ENCODE peak calls at places on chromosomes 4 and X, in five cellular contexts. G is sigmoid colon, P is coronary artery, Y is colonic mucosa, W is neural progenitor cell. T is an unnamed sample.

GRCh38 chr4:20456416-20456815 is 204.7 kb downstream of the SLIT2 start:
- DNase-seq in G (no peak), P (no peak), Y (no peak), W (no peak), T (no peak)

GRCh38 chrX:15356444-15356843 is 21.1 kb upstream of the PIGA start:
- DNase-seq in G (no peak), P (no peak), Y (no peak), W (no peak), T (no peak)

GRCh38 chrX:78119521-78120227 is 15.6 kb downstream of the PGK1 start:
- DNase-seq in G (no peak), P (no peak), Y (no peak), W (no peak), T (no peak)

GRCh38 chr4:63459329-63459728 is 949.9 kb downstream of the TECRL start:
- DNase-seq in G (no peak), P (no peak), Y (no peak), W (no peak), T (no peak)

GRCh38 chrX:43860646-43861370 is 21.4 kb downstream of the MAOB start:
- DNase-seq in G (no peak), P (no peak), Y (no peak), W (no peak), T (peak)

GRCh38 chrX:13717697-13718483 is 16.5 kb downstream of the TRAPPC2 start:
- DNase-seq in G (peak), P (no peak), Y (no peak), W (no peak), T (no peak)

GRCh38 chr4:127604949-127605709 is 27.6 kb upstream of the INTU start:
- DNase-seq in G (no peak), P (no peak), Y (no peak), W (peak), T (no peak)

GRCh38 chrX:24395775-24396174 is 35.3 kb downstream of the SUPT20HL1 start:
- DNase-seq in G (no peak), P (no peak), Y (peak), W (peak), T (peak)

GRCh38 chr4:34964613-34965012 is 1279.7 kb downstream of the ARAP2 start:
- DNase-seq in G (no peak), P (no peak), Y (no peak), W (peak), T (no peak)

GRCh38 chr4:152309418-152309817 is 226.5 kb downstream of the FBXW7 start:
- DNase-seq in G (no peak), P (no peak), Y (no peak), W (no peak), T (no peak)

GRCh38 chrX:79325263-79325958 is 41.7 kb downstream of the ITM2A start:
- DNase-seq in G (no peak), P (no peak), Y (no peak), W (peak), T (no peak)

GRCh38 chr4:30671926-30672325 is 48.2 kb upstream of the PCDH7 start:
- DNase-seq in G (no peak), P (no peak), Y (no peak), W (no peak), T (no peak)

GRCh38 chr4:77669911-77670590 is 64.4 kb downstream of the CXCL13 start:
- DNase-seq in G (no peak), P (no peak), Y (peak), W (no peak), T (no peak)

GRCh38 chrX:153669174-153669890 is 4.3 kb downstream of the PNCK start:
- DNase-seq in G (peak), P (peak), Y (no peak), W (peak), T (no peak)

GRCh38 chrX:38558681-38559080 is 2.7 kb upstream of the TSPAN7 start:
- DNase-seq in G (no peak), P (no peak), Y (no peak), W (no peak), T (no peak)

GRCh38 chr4:183443609-183444148 is 757 bp upstream of the CDKN2AIP start:
- DNase-seq in G (peak), P (peak), Y (no peak), W (no peak), T (no peak)

GRCh38 chr4:73648478-73648877 is 28.2 kb upstream of the RASSF6 start:
- DNase-seq in G (no peak), P (no peak), Y (no peak), W (no peak), T (no peak)

GRCh38 chrX:116317409-116317808 is 119.0 kb upstream of the SLC6A14 start:
- DNase-seq in G (peak), P (no peak), Y (peak), W (peak), T (no peak)

GRCh38 chr4:69321153-69321729 is 41.0 kb downstream of the UGT2B28 start:
- DNase-seq in G (no peak), P (no peak), Y (no peak), W (no peak), T (no peak)

GRCh38 chr4:72330381-72330780 is 238.6 kb downstream of the ADAMTS3 start:
- DNase-seq in G (no peak), P (no peak), Y (no peak), W (no peak), T (no peak)

GRCh38 chr4:180028682-180029081 is 2214.5 kb upstream of the TENM3 start:
- DNase-seq in G (no peak), P (no peak), Y (peak), W (peak), T (peak)

GRCh38 chr4:168908093-168908492 is 102.0 kb downstream of the CBR4 start:
- DNase-seq in G (no peak), P (no peak), Y (no peak), W (no peak), T (no peak)

GRCh38 chr4:118772149-118773081 is 63.5 kb downstream of the SEC24D start:
- DNase-seq in G (no peak), P (no peak), Y (no peak), W (peak), T (no peak)

GRCh38 chr4:37243061-37243460 is 1.5 kb upstream of the NWD2 start:
- DNase-seq in G (no peak), P (no peak), Y (no peak), W (peak), T (no peak)

GRCh38 chrX:9370888-9371287 is 94.0 kb upstream of the TBL1X start:
- DNase-seq in G (no peak), P (no peak), Y (no peak), W (no peak), T (no peak)

GRCh38 chr4:182968917-182969650 is 51.9 kb upstream of the DCTD start:
- DNase-seq in G (no peak), P (no peak), Y (no peak), W (no peak), T (no peak)

GRCh38 chrX:123236868-123237267 is 52.8 kb downstream of the GRIA3 start:
- DNase-seq in G (no peak), P (no peak), Y (no peak), W (peak), T (no peak)

GRCh38 chrX:124289443-124289842 is 43.0 kb upstream of the TEX13D start:
- DNase-seq in G (no peak), P (no peak), Y (no peak), W (no peak), T (no peak)
- H3K4me3 ChIP-seq in G (no peak), P (no peak), Y (no peak), W (no peak), T (no peak)

GRCh38 chrX:69285401-69285871 is 120.2 kb upstream of the PJA1 start:
- DNase-seq in G (peak), P (no peak), Y (peak), W (peak), T (no peak)
- H3K4me3 ChIP-seq in G (peak), P (peak), Y (peak), W (no peak), T (peak)

GRCh38 chrX:18026171-18026570 is 165.1 kb upstream of the RAI2 start:
- DNase-seq in G (no peak), P (no peak), Y (no peak), W (no peak), T (no peak)
- H3K4me3 ChIP-seq in G (no peak), P (no peak), Y (no peak), W (no peak), T (no peak)

DNA sequence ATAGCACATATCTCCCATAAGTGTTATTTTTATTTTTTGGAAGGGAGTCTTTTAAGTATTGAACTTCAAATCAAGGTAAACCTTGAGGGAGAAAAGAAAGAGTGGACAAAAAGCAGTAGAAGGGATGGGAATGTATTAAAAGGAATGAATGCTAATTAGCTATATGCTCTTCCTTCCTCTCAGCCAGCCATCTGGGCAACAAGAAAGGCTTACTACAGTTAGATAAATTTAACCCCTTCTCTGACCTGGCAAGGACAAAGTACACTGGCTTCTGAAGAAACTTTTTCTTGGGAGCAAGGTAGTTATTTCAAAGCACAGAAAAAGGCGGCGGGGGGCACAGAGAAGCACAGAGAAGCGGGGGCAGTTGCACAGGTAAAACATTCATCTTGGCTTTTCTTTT is 54.6 kb downstream of the GAB1 start:
- DNase-seq in G (no peak), P (no peak), Y (no peak), W (peak), T (no peak)
- H3K4me3 ChIP-seq in G (no peak), P (no peak), Y (no peak), W (no peak), T (no peak)

DNA sequence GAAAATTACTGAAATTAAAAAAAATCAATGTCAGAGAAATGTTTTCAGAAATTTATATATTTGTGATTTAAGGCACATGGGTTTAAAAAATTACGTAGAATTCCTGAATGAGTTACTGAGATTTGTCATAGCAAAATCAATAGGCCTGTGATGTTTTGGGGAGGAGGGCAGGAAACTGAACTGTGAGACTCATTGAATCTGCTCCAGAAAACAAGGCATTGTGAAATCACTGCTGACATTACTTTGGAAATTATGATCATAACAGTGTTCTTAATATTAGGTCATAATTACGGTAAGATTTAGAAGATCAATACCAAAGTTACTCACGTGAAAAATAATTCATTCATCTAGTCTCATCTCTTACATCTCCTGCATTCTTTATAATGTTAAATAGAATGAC is 5.3 kb downstream of the FGF5 start:
- DNase-seq in G (no peak), P (no peak), Y (no peak), W (no peak), T (no peak)
- H3K4me3 ChIP-seq in G (no peak), P (no peak), Y (no peak), W (no peak), T (no peak)

GRCh38 chr4:47704693-47705325 is 133.1 kb downstream of the CORIN start:
- DNase-seq in G (no peak), P (no peak), Y (no peak), W (peak), T (no peak)
- H3K4me3 ChIP-seq in G (no peak), P (no peak), Y (no peak), W (no peak), T (no peak)

DNA sequence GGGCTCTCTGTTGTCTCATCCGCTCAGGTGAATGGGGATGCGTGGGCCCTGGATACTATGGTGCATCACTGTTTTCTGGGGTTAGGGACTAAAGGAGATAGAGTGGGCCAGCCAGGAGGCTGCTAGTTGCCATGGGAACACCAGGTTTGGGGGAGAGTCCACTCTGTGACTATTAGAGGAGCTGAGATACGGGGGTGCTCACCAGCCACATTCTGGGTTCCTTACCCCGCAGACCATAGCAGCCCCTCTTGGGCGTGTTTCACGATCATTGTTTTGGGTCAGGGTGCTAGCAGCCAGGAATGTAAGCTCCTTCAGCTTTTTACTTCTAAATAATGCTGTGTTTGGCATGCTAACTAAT is 4.6 kb downstream of the EFNB1 start:
- DNase-seq in G (peak), P (peak), Y (peak), W (no peak), T (no peak)
- H3K4me3 ChIP-seq in G (no peak), P (no peak), Y (no peak), W (no peak), T (no peak)

GRCh38 chrX:141176586-141177451 is at the start of gene LDOC1:
- DNase-seq in G (peak), P (peak), Y (peak), W (peak), T (no peak)
- H3K4me3 ChIP-seq in G (peak), P (peak), Y (peak), W (peak), T (peak)

DNA sequence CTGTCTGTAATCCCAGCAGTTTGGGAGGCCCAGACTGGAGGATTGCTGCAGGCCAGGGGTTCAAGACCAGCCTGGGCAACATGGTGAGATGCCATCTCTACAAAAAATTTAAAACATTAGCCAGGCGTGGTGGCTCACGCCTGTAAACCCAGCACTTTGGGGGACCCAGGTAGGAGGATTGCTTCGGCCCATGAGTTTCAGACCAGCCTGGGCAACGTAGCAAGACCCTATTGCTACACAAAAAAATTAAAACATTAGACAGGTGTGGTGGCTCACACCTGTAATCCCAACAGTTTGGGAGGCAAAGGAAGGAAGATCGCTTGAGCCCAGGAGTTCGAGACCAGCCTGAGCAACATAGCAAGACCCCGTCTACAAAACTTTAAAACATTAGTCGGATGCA is 1.3 kb downstream of the DHRSX start:
- DNase-seq in G (no peak), P (peak), Y (no peak), W (no peak), T (no peak)
- H3K4me3 ChIP-seq in G (peak), P (peak), Y (peak), W (peak), T (peak)